ENCODE peak calls at places on chromosomes 13 and 19, in six cellular contexts. Q is activated CD4-positive, alpha-beta T cell treated with anti-CD3 and anti-CD28 coated beads for 1 hour; O is NCI-H1048; M is heart right ventricle; A is activated CD8-positive, alpha-beta memory T cell treated with anti-CD3 and anti-CD28 coated beads, Interleukin-2, amount 10 ng/mL, durations not matched to agents 7 days and 5 days; S is GM12865. N is an unnamed sample.

GRCh38 chr19:5333581-5334365 is 6.8 kb downstream of the PTPRS start:
- DNase-seq in Q (no peak), O (no peak), M (no peak), A (no peak), S (no peak), N (no peak)

GRCh38 chr19:16587031-16588023 is 15.1 kb upstream of the SLC35E1 start:
- DNase-seq in Q (peak; percentile 50), O (no peak), M (no peak), A (peak; percentile 76), S (peak; percentile 89), N (peak; percentile 62)

GRCh38 chr19:18057557-18057956 is 29.2 kb downstream of the IL12RB1 start:
- DNase-seq in Q (no peak), O (no peak), M (peak; percentile 24), A (no peak), S (no peak), N (no peak)

GRCh38 chr13:98486412-98486811 is 90.5 kb downstream of the STK24 start:
- DNase-seq in Q (no peak), O (no peak), M (no peak), A (no peak), S (no peak), N (no peak)

GRCh38 chr13:77868717-77869116 is 49.9 kb downstream of the EDNRB start:
- DNase-seq in Q (no peak), O (no peak), M (no peak), A (no peak), S (no peak), N (no peak)

GRCh38 chr13:23979361-23980159 is 82.3 kb upstream of the C1QTNF9B start:
- DNase-seq in Q (no peak), O (no peak), M (peak; percentile 86), A (peak; percentile 65), S (peak; percentile 75), N (peak; percentile 47)

GRCh38 chr19:1262687-1263123 is 6.4 kb upstream of the CIRBP start:
- DNase-seq in Q (no peak), O (no peak), M (peak; percentile 15), A (no peak), S (no peak), N (no peak)

GRCh38 chr13:112795277-112795676 is 105.4 kb downstream of the ATP11A start:
- DNase-seq in Q (no peak), O (no peak), M (no peak), A (no peak), S (no peak), N (no peak)

GRCh38 chr19:55229145-55229788 is 704 bp upstream of the TMEM86B start:
- DNase-seq in Q (no peak), O (no peak), M (no peak), A (no peak), S (no peak), N (no peak)

GRCh38 chr13:112699318-112699918 is 9.6 kb downstream of the ATP11A start:
- DNase-seq in Q (no peak), O (no peak), M (no peak), A (no peak), S (no peak), N (no peak)

GRCh38 chr13:103634066-103634465 is 567.8 kb upstream of the SLC10A2 start:
- DNase-seq in Q (no peak), O (no peak), M (no peak), A (no peak), S (no peak), N (no peak)

GRCh38 chr19:55536951-55537740 is at the start of gene SBK2:
- DNase-seq in Q (no peak), O (no peak), M (no peak), A (no peak), S (no peak), N (no peak)

N was measured in MM.1S.